ENCODE peak calls at places on chromosomes 7 and 10, in nine cellular contexts. One of them, this sample, is unnamed.

GRCh38 chr10:92822060-92822634 is 26.2 kb upstream of the EXOC6 start:
- DNase-seq in HCT116: no peak
- DNase-seq in MCF 10A: peak
- DNase-seq in lower lobe of right lung: no peak
- DNase-seq in activated naive CD8-positive, alpha-beta T cell treated with anti-CD3 and anti-CD28 coated beads, Interleukin-2, amount 50 U/mL, for 24 hours: no peak
- DNase-seq in stimulated activated effector memory CD8-positive, alpha-beta T cell treated with anti-CD3 and anti-CD28 coated beads, Interleukin-12 subunit alpha, Interleukin-12 subunit beta, amount 100 ng/mL, for 72 hours: no peak
- DNase-seq in EL: peak
- DNase-seq in hypothalamus: no peak
- DNase-seq in breast epithelium: no peak
- DNase-seq in this sample: no peak

GRCh38 chr10:58608826-58609225 is 96.2 kb downstream of the BICC1 start:
- DNase-seq in HCT116: no peak
- DNase-seq in MCF 10A: no peak
- DNase-seq in lower lobe of right lung: no peak
- DNase-seq in activated naive CD8-positive, alpha-beta T cell treated with anti-CD3 and anti-CD28 coated beads, Interleukin-2, amount 50 U/mL, for 24 hours: no peak
- DNase-seq in stimulated activated effector memory CD8-positive, alpha-beta T cell treated with anti-CD3 and anti-CD28 coated beads, Interleukin-12 subunit alpha, Interleukin-12 subunit beta, amount 100 ng/mL, for 72 hours: no peak
- DNase-seq in EL: no peak
- DNase-seq in hypothalamus: no peak
- DNase-seq in breast epithelium: no peak
- DNase-seq in this sample: no peak

GRCh38 chr10:82150123-82150900 is 275.3 kb downstream of the NRG3 start:
- DNase-seq in HCT116: no peak
- DNase-seq in MCF 10A: peak
- DNase-seq in lower lobe of right lung: peak
- DNase-seq in activated naive CD8-positive, alpha-beta T cell treated with anti-CD3 and anti-CD28 coated beads, Interleukin-2, amount 50 U/mL, for 24 hours: no peak
- DNase-seq in stimulated activated effector memory CD8-positive, alpha-beta T cell treated with anti-CD3 and anti-CD28 coated beads, Interleukin-12 subunit alpha, Interleukin-12 subunit beta, amount 100 ng/mL, for 72 hours: no peak
- DNase-seq in EL: no peak
- DNase-seq in hypothalamus: no peak
- DNase-seq in breast epithelium: no peak
- DNase-seq in this sample: no peak

GRCh38 chr10:12941966-12942365 is 59.5 kb downstream of the CCDC3 start:
- DNase-seq in HCT116: no peak
- DNase-seq in MCF 10A: no peak
- DNase-seq in lower lobe of right lung: no peak
- DNase-seq in activated naive CD8-positive, alpha-beta T cell treated with anti-CD3 and anti-CD28 coated beads, Interleukin-2, amount 50 U/mL, for 24 hours: no peak
- DNase-seq in stimulated activated effector memory CD8-positive, alpha-beta T cell treated with anti-CD3 and anti-CD28 coated beads, Interleukin-12 subunit alpha, Interleukin-12 subunit beta, amount 100 ng/mL, for 72 hours: no peak
- DNase-seq in EL: no peak
- DNase-seq in hypothalamus: no peak
- DNase-seq in breast epithelium: no peak
- DNase-seq in this sample: no peak

GRCh38 chr10:8811201-8811600 is 756.7 kb downstream of the GATA3 start:
- DNase-seq in HCT116: no peak
- DNase-seq in MCF 10A: no peak
- DNase-seq in lower lobe of right lung: no peak
- DNase-seq in activated naive CD8-positive, alpha-beta T cell treated with anti-CD3 and anti-CD28 coated beads, Interleukin-2, amount 50 U/mL, for 24 hours: no peak
- DNase-seq in stimulated activated effector memory CD8-positive, alpha-beta T cell treated with anti-CD3 and anti-CD28 coated beads, Interleukin-12 subunit alpha, Interleukin-12 subunit beta, amount 100 ng/mL, for 72 hours: no peak
- DNase-seq in EL: no peak
- DNase-seq in hypothalamus: no peak
- DNase-seq in breast epithelium: no peak
- DNase-seq in this sample: no peak

GRCh38 chr10:101441539-101442455 is 87.8 kb downstream of the BTRC start:
- DNase-seq in HCT116: peak
- DNase-seq in MCF 10A: peak
- DNase-seq in lower lobe of right lung: no peak
- DNase-seq in activated naive CD8-positive, alpha-beta T cell treated with anti-CD3 and anti-CD28 coated beads, Interleukin-2, amount 50 U/mL, for 24 hours: no peak
- DNase-seq in stimulated activated effector memory CD8-positive, alpha-beta T cell treated with anti-CD3 and anti-CD28 coated beads, Interleukin-12 subunit alpha, Interleukin-12 subunit beta, amount 100 ng/mL, for 72 hours: no peak
- DNase-seq in EL: peak
- DNase-seq in hypothalamus: no peak
- DNase-seq in breast epithelium: no peak
- DNase-seq in this sample: no peak

GRCh38 chr10:57864789-57865676 is 402.7 kb downstream of the IPMK start:
- DNase-seq in HCT116: no peak
- DNase-seq in MCF 10A: peak
- DNase-seq in lower lobe of right lung: no peak
- DNase-seq in activated naive CD8-positive, alpha-beta T cell treated with anti-CD3 and anti-CD28 coated beads, Interleukin-2, amount 50 U/mL, for 24 hours: no peak
- DNase-seq in stimulated activated effector memory CD8-positive, alpha-beta T cell treated with anti-CD3 and anti-CD28 coated beads, Interleukin-12 subunit alpha, Interleukin-12 subunit beta, amount 100 ng/mL, for 72 hours: no peak
- DNase-seq in EL: no peak
- DNase-seq in hypothalamus: no peak
- DNase-seq in breast epithelium: no peak
- DNase-seq in this sample: no peak

GRCh38 chr10:21649441-21649872 is 115.4 kb downstream of the MLLT10 start:
- DNase-seq in HCT116: no peak
- DNase-seq in MCF 10A: no peak
- DNase-seq in lower lobe of right lung: no peak
- DNase-seq in activated naive CD8-positive, alpha-beta T cell treated with anti-CD3 and anti-CD28 coated beads, Interleukin-2, amount 50 U/mL, for 24 hours: no peak
- DNase-seq in stimulated activated effector memory CD8-positive, alpha-beta T cell treated with anti-CD3 and anti-CD28 coated beads, Interleukin-12 subunit alpha, Interleukin-12 subunit beta, amount 100 ng/mL, for 72 hours: no peak
- DNase-seq in EL: no peak
- DNase-seq in hypothalamus: no peak
- DNase-seq in breast epithelium: no peak
- DNase-seq in this sample: no peak

GRCh38 chr7:75985009-75985517 is 9.3 kb downstream of the TMEM120A start:
- DNase-seq in HCT116: no peak
- DNase-seq in MCF 10A: no peak
- DNase-seq in lower lobe of right lung: no peak
- DNase-seq in activated naive CD8-positive, alpha-beta T cell treated with anti-CD3 and anti-CD28 coated beads, Interleukin-2, amount 50 U/mL, for 24 hours: no peak
- DNase-seq in stimulated activated effector memory CD8-positive, alpha-beta T cell treated with anti-CD3 and anti-CD28 coated beads, Interleukin-12 subunit alpha, Interleukin-12 subunit beta, amount 100 ng/mL, for 72 hours: no peak
- DNase-seq in EL: no peak
- DNase-seq in hypothalamus: no peak
- DNase-seq in breast epithelium: no peak
- DNase-seq in this sample: peak

GRCh38 chr10:43127447-43127846 is 10.8 kb upstream of the CSGALNACT2 start:
- DNase-seq in HCT116: no peak
- DNase-seq in MCF 10A: no peak
- DNase-seq in lower lobe of right lung: no peak
- DNase-seq in activated naive CD8-positive, alpha-beta T cell treated with anti-CD3 and anti-CD28 coated beads, Interleukin-2, amount 50 U/mL, for 24 hours: no peak
- DNase-seq in stimulated activated effector memory CD8-positive, alpha-beta T cell treated with anti-CD3 and anti-CD28 coated beads, Interleukin-12 subunit alpha, Interleukin-12 subunit beta, amount 100 ng/mL, for 72 hours: no peak
- DNase-seq in EL: no peak
- DNase-seq in hypothalamus: no peak
- DNase-seq in breast epithelium: no peak
- DNase-seq in this sample: no peak

GRCh38 chr10:126500185-126500584 is 111.9 kb upstream of the ADAM12 start:
- DNase-seq in HCT116: no peak
- DNase-seq in MCF 10A: peak
- DNase-seq in lower lobe of right lung: no peak
- DNase-seq in activated naive CD8-positive, alpha-beta T cell treated with anti-CD3 and anti-CD28 coated beads, Interleukin-2, amount 50 U/mL, for 24 hours: no peak
- DNase-seq in stimulated activated effector memory CD8-positive, alpha-beta T cell treated with anti-CD3 and anti-CD28 coated beads, Interleukin-12 subunit alpha, Interleukin-12 subunit beta, amount 100 ng/mL, for 72 hours: no peak
- DNase-seq in EL: peak
- DNase-seq in hypothalamus: no peak
- DNase-seq in breast epithelium: no peak
- DNase-seq in this sample: no peak

GRCh38 chr10:118669020-118669766 is 73.7 kb upstream of the PRLHR start:
- DNase-seq in HCT116: no peak
- DNase-seq in MCF 10A: no peak
- DNase-seq in lower lobe of right lung: no peak
- DNase-seq in activated naive CD8-positive, alpha-beta T cell treated with anti-CD3 and anti-CD28 coated beads, Interleukin-2, amount 50 U/mL, for 24 hours: no peak
- DNase-seq in stimulated activated effector memory CD8-positive, alpha-beta T cell treated with anti-CD3 and anti-CD28 coated beads, Interleukin-12 subunit alpha, Interleukin-12 subunit beta, amount 100 ng/mL, for 72 hours: no peak
- DNase-seq in EL: peak
- DNase-seq in hypothalamus: peak
- DNase-seq in breast epithelium: no peak
- DNase-seq in this sample: no peak

GRCh38 chr7:1368682-1369571 is 90.3 kb downstream of the MICALL2 start:
- DNase-seq in HCT116: peak
- DNase-seq in MCF 10A: peak
- DNase-seq in lower lobe of right lung: no peak
- DNase-seq in activated naive CD8-positive, alpha-beta T cell treated with anti-CD3 and anti-CD28 coated beads, Interleukin-2, amount 50 U/mL, for 24 hours: peak
- DNase-seq in stimulated activated effector memory CD8-positive, alpha-beta T cell treated with anti-CD3 and anti-CD28 coated beads, Interleukin-12 subunit alpha, Interleukin-12 subunit beta, amount 100 ng/mL, for 72 hours: no peak
- DNase-seq in EL: peak
- DNase-seq in hypothalamus: no peak
- DNase-seq in breast epithelium: no peak
- DNase-seq in this sample: peak

GRCh38 chr10:100009793-100010676 is at the start of gene DNMBP:
- DNase-seq in HCT116: peak
- DNase-seq in MCF 10A: peak
- DNase-seq in lower lobe of right lung: peak
- DNase-seq in activated naive CD8-positive, alpha-beta T cell treated with anti-CD3 and anti-CD28 coated beads, Interleukin-2, amount 50 U/mL, for 24 hours: peak
- DNase-seq in stimulated activated effector memory CD8-positive, alpha-beta T cell treated with anti-CD3 and anti-CD28 coated beads, Interleukin-12 subunit alpha, Interleukin-12 subunit beta, amount 100 ng/mL, for 72 hours: peak
- DNase-seq in EL: peak
- DNase-seq in hypothalamus: peak
- DNase-seq in breast epithelium: peak
- DNase-seq in this sample: peak

GRCh38 chr10:86139066-86139657 is 227.4 kb downstream of the GRID1 start:
- DNase-seq in HCT116: peak
- DNase-seq in MCF 10A: peak
- DNase-seq in lower lobe of right lung: no peak
- DNase-seq in activated naive CD8-positive, alpha-beta T cell treated with anti-CD3 and anti-CD28 coated beads, Interleukin-2, amount 50 U/mL, for 24 hours: peak
- DNase-seq in stimulated activated effector memory CD8-positive, alpha-beta T cell treated with anti-CD3 and anti-CD28 coated beads, Interleukin-12 subunit alpha, Interleukin-12 subunit beta, amount 100 ng/mL, for 72 hours: peak
- DNase-seq in EL: no peak
- DNase-seq in hypothalamus: peak
- DNase-seq in breast epithelium: no peak
- DNase-seq in this sample: no peak

GRCh38 chr10:130956251-130956650 is 355.3 kb downstream of the TCERG1L start:
- DNase-seq in HCT116: no peak
- DNase-seq in MCF 10A: no peak
- DNase-seq in lower lobe of right lung: no peak
- DNase-seq in activated naive CD8-positive, alpha-beta T cell treated with anti-CD3 and anti-CD28 coated beads, Interleukin-2, amount 50 U/mL, for 24 hours: no peak
- DNase-seq in stimulated activated effector memory CD8-positive, alpha-beta T cell treated with anti-CD3 and anti-CD28 coated beads, Interleukin-12 subunit alpha, Interleukin-12 subunit beta, amount 100 ng/mL, for 72 hours: no peak
- DNase-seq in EL: no peak
- DNase-seq in hypothalamus: no peak
- DNase-seq in breast epithelium: no peak
- DNase-seq in this sample: no peak

GRCh38 chr10:100817268-100817839 is 72.0 kb downstream of the PAX2 start:
- DNase-seq in HCT116: no peak
- DNase-seq in MCF 10A: peak
- DNase-seq in lower lobe of right lung: no peak
- DNase-seq in activated naive CD8-positive, alpha-beta T cell treated with anti-CD3 and anti-CD28 coated beads, Interleukin-2, amount 50 U/mL, for 24 hours: no peak
- DNase-seq in stimulated activated effector memory CD8-positive, alpha-beta T cell treated with anti-CD3 and anti-CD28 coated beads, Interleukin-12 subunit alpha, Interleukin-12 subunit beta, amount 100 ng/mL, for 72 hours: no peak
- DNase-seq in EL: no peak
- DNase-seq in hypothalamus: no peak
- DNase-seq in breast epithelium: peak
- DNase-seq in this sample: no peak

GRCh38 chr7:30984359-30985107 is 20.8 kb downstream of the GHRHR start:
- DNase-seq in HCT116: peak
- DNase-seq in MCF 10A: peak
- DNase-seq in lower lobe of right lung: no peak
- DNase-seq in activated naive CD8-positive, alpha-beta T cell treated with anti-CD3 and anti-CD28 coated beads, Interleukin-2, amount 50 U/mL, for 24 hours: no peak
- DNase-seq in stimulated activated effector memory CD8-positive, alpha-beta T cell treated with anti-CD3 and anti-CD28 coated beads, Interleukin-12 subunit alpha, Interleukin-12 subunit beta, amount 100 ng/mL, for 72 hours: no peak
- DNase-seq in EL: peak
- DNase-seq in hypothalamus: no peak
- DNase-seq in breast epithelium: no peak
- DNase-seq in this sample: no peak

GRCh38 chr10:91513598-91513997 is 103.5 kb downstream of the HECTD2 start:
- DNase-seq in HCT116: no peak
- DNase-seq in MCF 10A: no peak
- DNase-seq in lower lobe of right lung: no peak
- DNase-seq in activated naive CD8-positive, alpha-beta T cell treated with anti-CD3 and anti-CD28 coated beads, Interleukin-2, amount 50 U/mL, for 24 hours: no peak
- DNase-seq in stimulated activated effector memory CD8-positive, alpha-beta T cell treated with anti-CD3 and anti-CD28 coated beads, Interleukin-12 subunit alpha, Interleukin-12 subunit beta, amount 100 ng/mL, for 72 hours: no peak
- DNase-seq in EL: no peak
- DNase-seq in hypothalamus: no peak
- DNase-seq in breast epithelium: no peak
- DNase-seq in this sample: no peak

GRCh38 chr7:33129806-33130153 is 416 bp downstream of the BBS9 start:
- DNase-seq in HCT116: no peak
- DNase-seq in MCF 10A: no peak
- DNase-seq in lower lobe of right lung: no peak
- DNase-seq in activated naive CD8-positive, alpha-beta T cell treated with anti-CD3 and anti-CD28 coated beads, Interleukin-2, amount 50 U/mL, for 24 hours: no peak
- DNase-seq in stimulated activated effector memory CD8-positive, alpha-beta T cell treated with anti-CD3 and anti-CD28 coated beads, Interleukin-12 subunit alpha, Interleukin-12 subunit beta, amount 100 ng/mL, for 72 hours: no peak
- DNase-seq in EL: no peak
- DNase-seq in hypothalamus: no peak
- DNase-seq in breast epithelium: no peak
- DNase-seq in this sample: no peak

GRCh38 chr10:16884485-16884884 is 67.3 kb upstream of the RSU1 start:
- DNase-seq in HCT116: no peak
- DNase-seq in MCF 10A: no peak
- DNase-seq in lower lobe of right lung: no peak
- DNase-seq in activated naive CD8-positive, alpha-beta T cell treated with anti-CD3 and anti-CD28 coated beads, Interleukin-2, amount 50 U/mL, for 24 hours: no peak
- DNase-seq in stimulated activated effector memory CD8-positive, alpha-beta T cell treated with anti-CD3 and anti-CD28 coated beads, Interleukin-12 subunit alpha, Interleukin-12 subunit beta, amount 100 ng/mL, for 72 hours: no peak
- DNase-seq in EL: no peak
- DNase-seq in hypothalamus: no peak
- DNase-seq in breast epithelium: no peak
- DNase-seq in this sample: no peak

GRCh38 chr7:5450549-5451327 is 27.1 kb upstream of the TNRC18 start:
- DNase-seq in HCT116: no peak
- DNase-seq in MCF 10A: peak
- DNase-seq in lower lobe of right lung: peak
- DNase-seq in activated naive CD8-positive, alpha-beta T cell treated with anti-CD3 and anti-CD28 coated beads, Interleukin-2, amount 50 U/mL, for 24 hours: peak
- DNase-seq in stimulated activated effector memory CD8-positive, alpha-beta T cell treated with anti-CD3 and anti-CD28 coated beads, Interleukin-12 subunit alpha, Interleukin-12 subunit beta, amount 100 ng/mL, for 72 hours: no peak
- DNase-seq in EL: peak
- DNase-seq in hypothalamus: peak
- DNase-seq in breast epithelium: no peak
- DNase-seq in this sample: peak

GRCh38 chr10:17479015-17479615 is 24.7 kb upstream of the ST8SIA6 start:
- DNase-seq in HCT116: no peak
- DNase-seq in MCF 10A: no peak
- DNase-seq in lower lobe of right lung: no peak
- DNase-seq in activated naive CD8-positive, alpha-beta T cell treated with anti-CD3 and anti-CD28 coated beads, Interleukin-2, amount 50 U/mL, for 24 hours: no peak
- DNase-seq in stimulated activated effector memory CD8-positive, alpha-beta T cell treated with anti-CD3 and anti-CD28 coated beads, Interleukin-12 subunit alpha, Interleukin-12 subunit beta, amount 100 ng/mL, for 72 hours: no peak
- DNase-seq in EL: peak
- DNase-seq in hypothalamus: no peak
- DNase-seq in breast epithelium: no peak
- DNase-seq in this sample: no peak

GRCh38 chr10:50561266-50561665 is 62.5 kb downstream of the SGMS1 start:
- DNase-seq in HCT116: no peak
- DNase-seq in MCF 10A: peak
- DNase-seq in lower lobe of right lung: no peak
- DNase-seq in activated naive CD8-positive, alpha-beta T cell treated with anti-CD3 and anti-CD28 coated beads, Interleukin-2, amount 50 U/mL, for 24 hours: no peak
- DNase-seq in stimulated activated effector memory CD8-positive, alpha-beta T cell treated with anti-CD3 and anti-CD28 coated beads, Interleukin-12 subunit alpha, Interleukin-12 subunit beta, amount 100 ng/mL, for 72 hours: no peak
- DNase-seq in EL: peak
- DNase-seq in hypothalamus: no peak
- DNase-seq in breast epithelium: no peak
- DNase-seq in this sample: no peak

GRCh38 chr7:130954918-130955559 is 221.0 kb upstream of the KLF14 start:
- DNase-seq in HCT116: no peak
- DNase-seq in MCF 10A: no peak
- DNase-seq in lower lobe of right lung: no peak
- DNase-seq in activated naive CD8-positive, alpha-beta T cell treated with anti-CD3 and anti-CD28 coated beads, Interleukin-2, amount 50 U/mL, for 24 hours: no peak
- DNase-seq in stimulated activated effector memory CD8-positive, alpha-beta T cell treated with anti-CD3 and anti-CD28 coated beads, Interleukin-12 subunit alpha, Interleukin-12 subunit beta, amount 100 ng/mL, for 72 hours: no peak
- DNase-seq in EL: no peak
- DNase-seq in hypothalamus: no peak
- DNase-seq in breast epithelium: no peak
- DNase-seq in this sample: no peak

GRCh38 chr7:44533301-44534055 is 7.7 kb downstream of the NPC1L1 start:
- DNase-seq in HCT116: no peak
- DNase-seq in MCF 10A: peak
- DNase-seq in lower lobe of right lung: no peak
- DNase-seq in activated naive CD8-positive, alpha-beta T cell treated with anti-CD3 and anti-CD28 coated beads, Interleukin-2, amount 50 U/mL, for 24 hours: no peak
- DNase-seq in stimulated activated effector memory CD8-positive, alpha-beta T cell treated with anti-CD3 and anti-CD28 coated beads, Interleukin-12 subunit alpha, Interleukin-12 subunit beta, amount 100 ng/mL, for 72 hours: no peak
- DNase-seq in EL: peak
- DNase-seq in hypothalamus: no peak
- DNase-seq in breast epithelium: no peak
- DNase-seq in this sample: no peak

GRCh38 chr7:130365511-130366441 is 14.5 kb upstream of the CPA1 start:
- DNase-seq in HCT116: no peak
- DNase-seq in MCF 10A: peak
- DNase-seq in lower lobe of right lung: no peak
- DNase-seq in activated naive CD8-positive, alpha-beta T cell treated with anti-CD3 and anti-CD28 coated beads, Interleukin-2, amount 50 U/mL, for 24 hours: no peak
- DNase-seq in stimulated activated effector memory CD8-positive, alpha-beta T cell treated with anti-CD3 and anti-CD28 coated beads, Interleukin-12 subunit alpha, Interleukin-12 subunit beta, amount 100 ng/mL, for 72 hours: no peak
- DNase-seq in EL: peak
- DNase-seq in hypothalamus: no peak
- DNase-seq in breast epithelium: no peak
- DNase-seq in this sample: no peak

GRCh38 chr10:18157909-18158308 is 17.7 kb downstream of the CACNB2 start:
- DNase-seq in HCT116: no peak
- DNase-seq in MCF 10A: peak
- DNase-seq in lower lobe of right lung: no peak
- DNase-seq in activated naive CD8-positive, alpha-beta T cell treated with anti-CD3 and anti-CD28 coated beads, Interleukin-2, amount 50 U/mL, for 24 hours: no peak
- DNase-seq in stimulated activated effector memory CD8-positive, alpha-beta T cell treated with anti-CD3 and anti-CD28 coated beads, Interleukin-12 subunit alpha, Interleukin-12 subunit beta, amount 100 ng/mL, for 72 hours: no peak
- DNase-seq in EL: peak
- DNase-seq in hypothalamus: no peak
- DNase-seq in breast epithelium: no peak
- DNase-seq in this sample: no peak

GRCh38 chr7:130566168-130566897 is 74.4 kb downstream of the MEST start:
- DNase-seq in HCT116: no peak
- DNase-seq in MCF 10A: no peak
- DNase-seq in lower lobe of right lung: no peak
- DNase-seq in activated naive CD8-positive, alpha-beta T cell treated with anti-CD3 and anti-CD28 coated beads, Interleukin-2, amount 50 U/mL, for 24 hours: no peak
- DNase-seq in stimulated activated effector memory CD8-positive, alpha-beta T cell treated with anti-CD3 and anti-CD28 coated beads, Interleukin-12 subunit alpha, Interleukin-12 subunit beta, amount 100 ng/mL, for 72 hours: no peak
- DNase-seq in EL: peak
- DNase-seq in hypothalamus: no peak
- DNase-seq in breast epithelium: no peak
- DNase-seq in this sample: no peak

GRCh38 chr10:91521444-91521843 is 111.3 kb downstream of the HECTD2 start:
- DNase-seq in HCT116: no peak
- DNase-seq in MCF 10A: peak
- DNase-seq in lower lobe of right lung: no peak
- DNase-seq in activated naive CD8-positive, alpha-beta T cell treated with anti-CD3 and anti-CD28 coated beads, Interleukin-2, amount 50 U/mL, for 24 hours: no peak
- DNase-seq in stimulated activated effector memory CD8-positive, alpha-beta T cell treated with anti-CD3 and anti-CD28 coated beads, Interleukin-12 subunit alpha, Interleukin-12 subunit beta, amount 100 ng/mL, for 72 hours: no peak
- DNase-seq in EL: no peak
- DNase-seq in hypothalamus: no peak
- DNase-seq in breast epithelium: no peak
- DNase-seq in this sample: no peak

This sample was measured in kidney.